ENCODE peak calls at places on chromosome 3, in four cellular contexts. D is AG10803, H is fibroblast of lung, E is GM06990. A is an unnamed sample.

GRCh38 chr3:76432396-76432795 is 607.5 kb upstream of the ROBO2 start:
- DNase-seq in D (no peak), E (no peak), H (peak; percentile 46), A (no peak)

GRCh38 chr3:10226293-10226692 is 22.0 kb upstream of the TATDN2 start:
- DNase-seq in D (no peak), H (no peak), E (no peak), A (peak; percentile 41)

GRCh38 chr3:52056521-52056967 is at the start of gene DUSP7:
- DNase-seq in D (peak; percentile 50), H (peak; percentile 62), E (peak; percentile 83), A (peak; percentile 90)

GRCh38 chr3:8964436-8965370 is 1.4 kb upstream of the RAD18 start:
- DNase-seq in H (peak; percentile 53), D (peak; percentile 77), E (no peak), A (no peak)

GRCh38 chr3:156630773-156631093 is 43.7 kb upstream of the TIPARP start:
- DNase-seq in D (no peak), H (no peak), E (no peak), A (no peak)

GRCh38 chr3:15368561-15369135 is 36.3 kb upstream of the SH3BP5 start:
- DNase-seq in E (no peak), H (no peak), D (no peak), A (no peak)

GRCh38 chr3:177358085-177358967 is 161.0 kb upstream of the TBL1XR1 start:
- DNase-seq in H (peak; percentile 75), D (peak; percentile 60), E (peak; percentile 78), A (peak; percentile 68)

GRCh38 chr3:49722896-49723295 is 855 bp downstream of the GMPPB start:
- DNase-seq in D (no peak), H (no peak), E (no peak), A (peak; percentile 18)

GRCh38 chr3:31903686-31904431 is 77.2 kb downstream of the OSBPL10 start:
- DNase-seq in H (no peak), D (no peak), E (no peak), A (no peak)

GRCh38 chr3:128060473-128061381 is 8.5 kb downstream of the SEC61A1 start:
- DNase-seq in E (no peak), H (peak; percentile 95), D (peak; percentile 98), A (no peak)

GRCh38 chr3:108202834-108203233 is 19.4 kb downstream of the IFT57 start:
- DNase-seq in E (no peak), D (peak; percentile 46), H (no peak), A (no peak)
- TF ChIP-seq CTCF in E (no peak), D (no peak), H (no peak), A (no peak)

GRCh38 chr3:3708769-3709115 is 90.5 kb upstream of the LRRN1 start:
- DNase-seq in D (no peak), E (no peak), H (no peak), A (no peak)

GRCh38 chr3:3714572-3714971 is 84.7 kb upstream of the LRRN1 start:
- DNase-seq in D (no peak), E (no peak), H (no peak), A (no peak)
- TF ChIP-seq CTCF in D (no peak), E (no peak), H (no peak), A (no peak)

DNA sequence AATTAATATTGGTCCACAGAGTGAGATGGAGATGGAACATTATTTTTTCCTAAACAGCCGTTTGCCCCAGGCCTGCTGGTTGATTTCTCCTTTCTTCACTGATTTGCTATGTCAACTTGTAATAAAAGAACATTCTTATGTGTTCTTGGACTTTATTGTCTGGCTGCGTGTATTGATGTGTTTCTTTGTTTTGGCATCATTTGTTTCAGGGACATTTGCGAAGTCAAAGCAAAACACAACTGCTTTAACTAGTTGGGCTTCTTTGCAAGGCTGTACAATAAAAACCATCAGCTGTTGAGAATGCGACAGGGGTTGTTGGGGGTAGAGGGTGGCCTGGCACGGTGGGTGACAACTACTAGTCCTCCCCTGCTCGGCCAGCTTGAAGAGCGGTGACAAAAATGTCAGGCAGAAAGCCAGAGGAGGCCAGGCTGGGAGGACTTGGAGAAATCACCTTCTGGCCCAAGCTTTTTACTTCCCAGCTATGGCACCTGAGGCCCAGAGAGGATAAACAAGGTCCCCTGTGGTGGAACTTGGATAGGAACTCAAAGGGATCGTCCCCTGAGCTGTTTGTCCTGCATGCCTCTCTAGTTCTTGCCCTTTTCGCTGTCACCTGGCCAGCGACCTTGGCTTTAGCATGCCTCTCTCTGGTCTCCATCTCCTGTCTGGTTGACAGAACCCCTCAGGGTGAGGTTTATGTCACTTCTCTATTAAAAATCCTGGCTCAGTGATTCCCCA is 168.8 kb downstream of the FAM43A start:
- DNase-seq in E (no peak), H (no peak), D (no peak), A (no peak)
- TF ChIP-seq CTCF in E (no peak), H (no peak), D (no peak), A (no peak)

DNA sequence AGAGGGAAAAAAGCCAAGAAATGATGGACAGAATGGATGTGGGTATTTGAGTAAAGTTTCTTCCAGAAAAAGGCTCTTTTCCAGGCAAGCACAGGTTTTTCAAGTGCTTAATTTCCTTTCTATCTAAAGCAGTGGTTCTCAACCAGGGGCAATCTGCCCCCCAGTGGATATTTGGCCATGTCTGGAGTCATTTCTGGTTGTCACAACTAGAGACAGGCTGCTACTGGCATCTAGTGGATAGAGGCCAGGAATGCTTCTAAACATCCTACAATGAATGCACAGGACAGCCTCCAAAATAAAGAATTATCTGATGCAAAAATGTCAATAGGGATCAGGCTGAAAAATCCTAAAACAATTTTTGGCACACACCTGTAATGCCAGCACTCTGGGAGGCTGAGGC is 23.9 kb downstream of the SEC22C start:
- DNase-seq in E (no peak), H (no peak), D (no peak), A (no peak)
- TF ChIP-seq CTCF in E (peak; percentile 18), H (no peak), D (no peak), A (no peak)

DNA sequence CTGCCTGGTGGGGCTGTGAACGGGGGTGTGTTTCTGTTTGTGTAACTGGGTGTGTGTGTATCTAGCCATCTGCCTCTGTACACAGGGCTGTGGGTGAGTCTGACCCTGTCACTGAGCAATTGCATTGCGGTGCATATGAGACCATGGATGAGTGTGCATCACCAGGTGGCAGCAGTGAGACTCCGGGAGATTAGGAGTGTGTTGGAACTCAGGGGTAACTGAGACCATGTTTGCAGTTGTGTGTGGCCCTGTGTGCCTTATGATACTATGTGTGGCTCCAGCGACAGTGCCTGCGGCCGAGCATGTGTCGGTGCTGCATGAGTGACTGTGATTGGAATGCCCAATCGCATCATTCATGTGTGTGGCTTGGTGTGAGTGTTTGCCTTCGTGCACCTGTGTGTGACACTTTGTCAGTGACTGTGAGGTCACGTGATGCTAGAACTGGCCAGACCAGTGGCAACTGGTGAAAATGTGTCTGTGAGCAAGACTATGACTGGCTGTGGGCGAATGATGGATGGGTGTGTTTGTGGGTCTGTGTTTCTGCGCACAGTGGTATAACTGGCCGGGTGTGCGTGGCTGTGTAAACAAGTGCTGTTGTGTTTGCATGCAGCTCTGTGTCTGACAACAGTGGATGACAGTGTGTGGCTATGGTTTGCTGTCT is 14.0 kb downstream of the VILL start:
- DNase-seq in E (no peak), H (peak; percentile 62), D (peak; percentile 62), A (peak; percentile 51)
- TF ChIP-seq CTCF in E (peak; percentile 57), H (peak; percentile 76), D (peak; percentile 80), A (peak; percentile 39)

GRCh38 chr3:37307321-37307720 is 132.9 kb upstream of the LRRFIP2 start:
- DNase-seq in E (no peak), D (peak; percentile 33), H (no peak), A (no peak)

GRCh38 chr3:37310666-37311050 is 136.3 kb upstream of the LRRFIP2 start:
- DNase-seq in D (peak; percentile 67), E (no peak), H (peak; percentile 79), A (no peak)

GRCh38 chr3:37309945-37310665 is 135.7 kb upstream of the LRRFIP2 start:
- DNase-seq in H (no peak), D (no peak), E (no peak), A (no peak)

GRCh38 chr3:37308247-37308646 is 133.9 kb upstream of the LRRFIP2 start:
- DNase-seq in E (no peak), D (peak; percentile 34), H (peak; percentile 51), A (peak; percentile 10)
- TF ChIP-seq CTCF in E (peak; percentile 12), D (peak; percentile 43), H (peak; percentile 34), A (no peak)